ENCODE peak calls at places on chromosomes 6 and 20, in seven cellular contexts. One of them, this sample, is unnamed.

GRCh38 chr20:26163890-26164289 is 467.2 kb upstream of the ZNF337 start:
- DNase-seq in A549: peak; percentile 5
- DNase-seq in GM06990: no peak
- DNase-seq in tibial nerve: no peak
- DNase-seq in neural progenitor cell: no peak
- DNase-seq in RWPE1: peak; percentile 47
- DNase-seq in HFFc6: peak; percentile 80
- DNase-seq in this sample: no peak

GRCh38 chr6:106757267-106757666 is 127.9 kb downstream of the QRSL1 start:
- DNase-seq in A549: peak; percentile 20
- DNase-seq in GM06990: no peak
- DNase-seq in tibial nerve: no peak
- DNase-seq in neural progenitor cell: no peak
- DNase-seq in RWPE1: no peak
- DNase-seq in HFFc6: no peak
- DNase-seq in this sample: no peak

GRCh38 chr20:23362392-23363256 is 642 bp downstream of the GZF1 start:
- DNase-seq in A549: no peak
- DNase-seq in GM06990: no peak
- DNase-seq in tibial nerve: peak; percentile 21
- DNase-seq in neural progenitor cell: peak; percentile 73
- DNase-seq in RWPE1: no peak
- DNase-seq in HFFc6: peak; percentile 17
- DNase-seq in this sample: no peak

GRCh38 chr20:44997668-44998067 is 31.4 kb downstream of the STK4 start:
- DNase-seq in A549: no peak
- DNase-seq in GM06990: no peak
- DNase-seq in tibial nerve: no peak
- DNase-seq in neural progenitor cell: no peak
- DNase-seq in RWPE1: no peak
- DNase-seq in HFFc6: no peak
- DNase-seq in this sample: no peak

GRCh38 chr20:12928755-12929401 is 79.9 kb upstream of the SPTLC3 start:
- DNase-seq in A549: peak; percentile 28
- DNase-seq in GM06990: no peak
- DNase-seq in tibial nerve: no peak
- DNase-seq in neural progenitor cell: no peak
- DNase-seq in RWPE1: peak; percentile 44
- DNase-seq in HFFc6: peak; percentile 25
- DNase-seq in this sample: no peak

GRCh38 chr6:92690997-92691599 is 728.3 kb downstream of the EPHA7 start:
- DNase-seq in A549: no peak
- DNase-seq in GM06990: no peak
- DNase-seq in tibial nerve: no peak
- DNase-seq in neural progenitor cell: no peak
- DNase-seq in RWPE1: no peak
- DNase-seq in HFFc6: no peak
- DNase-seq in this sample: no peak

GRCh38 chr6:25675172-25675571 is 23.2 kb downstream of the SCGN start:
- DNase-seq in A549: no peak
- DNase-seq in GM06990: no peak
- DNase-seq in tibial nerve: no peak
- DNase-seq in neural progenitor cell: no peak
- DNase-seq in RWPE1: no peak
- DNase-seq in HFFc6: no peak
- DNase-seq in this sample: no peak

GRCh38 chr6:156269751-156270369 is 507.3 kb upstream of the ARID1B start:
- DNase-seq in A549: no peak
- DNase-seq in GM06990: no peak
- DNase-seq in tibial nerve: no peak
- DNase-seq in neural progenitor cell: no peak
- DNase-seq in RWPE1: no peak
- DNase-seq in HFFc6: no peak
- DNase-seq in this sample: no peak

GRCh38 chr6:148629197-148629909 is 117.5 kb upstream of the UST start:
- DNase-seq in A549: no peak
- DNase-seq in GM06990: no peak
- DNase-seq in tibial nerve: no peak
- DNase-seq in neural progenitor cell: no peak
- DNase-seq in RWPE1: no peak
- DNase-seq in HFFc6: peak; percentile 12
- DNase-seq in this sample: peak; percentile 28

GRCh38 chr6:138184230-138184629 is 22.5 kb downstream of the ARFGEF3 start:
- DNase-seq in A549: no peak
- DNase-seq in GM06990: no peak
- DNase-seq in tibial nerve: no peak
- DNase-seq in neural progenitor cell: no peak
- DNase-seq in RWPE1: no peak
- DNase-seq in HFFc6: no peak
- DNase-seq in this sample: no peak

GRCh38 chr20:53942121-53942816 is 128.1 kb downstream of the BCAS1 start:
- DNase-seq in A549: no peak
- DNase-seq in GM06990: peak; percentile 50
- DNase-seq in tibial nerve: no peak
- DNase-seq in neural progenitor cell: peak; percentile 73
- DNase-seq in RWPE1: no peak
- DNase-seq in HFFc6: no peak
- DNase-seq in this sample: peak; percentile 22

GRCh38 chr6:4844108-4844507 is 67.9 kb downstream of the CDYL start:
- DNase-seq in A549: no peak
- DNase-seq in GM06990: no peak
- DNase-seq in tibial nerve: no peak
- DNase-seq in neural progenitor cell: no peak
- DNase-seq in RWPE1: no peak
- DNase-seq in HFFc6: no peak
- DNase-seq in this sample: no peak

GRCh38 chr6:147986891-147987290 is 355.7 kb upstream of the SASH1 start:
- DNase-seq in A549: no peak
- DNase-seq in GM06990: no peak
- DNase-seq in tibial nerve: no peak
- DNase-seq in neural progenitor cell: no peak
- DNase-seq in RWPE1: no peak
- DNase-seq in HFFc6: no peak
- DNase-seq in this sample: no peak

GRCh38 chr6:10048370-10049297 is 366.2 kb downstream of the TFAP2A start:
- DNase-seq in A549: peak; percentile 80
- DNase-seq in GM06990: no peak
- DNase-seq in tibial nerve: no peak
- DNase-seq in neural progenitor cell: no peak
- DNase-seq in RWPE1: no peak
- DNase-seq in HFFc6: no peak
- DNase-seq in this sample: no peak

GRCh38 chr6:166381381-166381732 is 1.4 kb downstream of the MPC1 start:
- DNase-seq in A549: no peak
- DNase-seq in GM06990: no peak
- DNase-seq in tibial nerve: no peak
- DNase-seq in neural progenitor cell: no peak
- DNase-seq in RWPE1: no peak
- DNase-seq in HFFc6: no peak
- DNase-seq in this sample: no peak

GRCh38 chr6:77834591-77834996 is 181.8 kb downstream of the MEI4 start:
- DNase-seq in A549: no peak
- DNase-seq in GM06990: no peak
- DNase-seq in tibial nerve: no peak
- DNase-seq in neural progenitor cell: no peak
- DNase-seq in RWPE1: no peak
- DNase-seq in HFFc6: no peak
- DNase-seq in this sample: no peak

GRCh38 chr6:9766240-9766915 is 648.5 kb downstream of the TFAP2A start:
- DNase-seq in A549: peak; percentile 60
- DNase-seq in GM06990: peak; percentile 4
- DNase-seq in tibial nerve: no peak
- DNase-seq in neural progenitor cell: no peak
- DNase-seq in RWPE1: peak; percentile 80
- DNase-seq in HFFc6: peak; percentile 96
- DNase-seq in this sample: no peak

GRCh38 chr20:38098952-38099351 is 65.4 kb downstream of the RPRD1B start:
- DNase-seq in A549: no peak
- DNase-seq in GM06990: no peak
- DNase-seq in tibial nerve: no peak
- DNase-seq in neural progenitor cell: no peak
- DNase-seq in RWPE1: no peak
- DNase-seq in HFFc6: no peak
- DNase-seq in this sample: no peak

GRCh38 chr6:70779934-70780333 is 112.3 kb downstream of the SMAP1 start:
- DNase-seq in A549: no peak
- DNase-seq in GM06990: no peak
- DNase-seq in tibial nerve: no peak
- DNase-seq in neural progenitor cell: no peak
- DNase-seq in RWPE1: no peak
- DNase-seq in HFFc6: no peak
- DNase-seq in this sample: no peak

GRCh38 chr6:87122477-87122876 is 27.6 kb upstream of the CGA start:
- DNase-seq in A549: no peak
- DNase-seq in GM06990: no peak
- DNase-seq in tibial nerve: no peak
- DNase-seq in neural progenitor cell: no peak
- DNase-seq in RWPE1: no peak
- DNase-seq in HFFc6: no peak
- DNase-seq in this sample: no peak

GRCh38 chr20:49103647-49104364 is 57.7 kb downstream of the CSE1L start:
- DNase-seq in A549: no peak
- DNase-seq in GM06990: no peak
- DNase-seq in tibial nerve: no peak
- DNase-seq in neural progenitor cell: no peak
- DNase-seq in RWPE1: no peak
- DNase-seq in HFFc6: no peak
- DNase-seq in this sample: no peak
- TF ChIP-seq CTCF in A549: no peak
- TF ChIP-seq CTCF in GM06990: no peak
- TF ChIP-seq CTCF in tibial nerve: no peak
- TF ChIP-seq CTCF in neural progenitor cell: no peak
- TF ChIP-seq CTCF in RWPE1: no peak
- TF ChIP-seq CTCF in HFFc6: no peak
- TF ChIP-seq CTCF in this sample: no peak

DNA sequence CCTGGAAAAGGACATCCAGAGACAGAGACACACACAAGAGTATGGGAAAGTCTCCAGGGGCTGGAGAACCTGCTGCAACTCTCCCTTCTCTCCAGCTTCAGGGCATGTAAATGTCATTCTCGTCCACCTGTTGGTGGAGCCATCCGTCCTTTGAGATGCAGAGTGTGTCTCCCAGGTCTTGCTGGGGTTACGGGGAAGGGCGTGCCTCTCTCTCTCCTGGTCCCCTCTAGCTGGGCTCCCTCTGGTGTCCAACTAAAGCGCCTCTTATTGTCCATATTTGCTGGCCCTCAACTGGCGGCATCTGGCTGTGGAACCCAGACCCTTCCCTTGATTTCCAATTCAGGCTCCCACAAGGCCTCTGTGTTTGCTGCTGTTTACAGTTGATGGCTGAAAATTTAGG is 244.1 kb downstream of the BMP7 start:
- DNase-seq in A549: peak; percentile 34
- DNase-seq in GM06990: no peak
- DNase-seq in tibial nerve: no peak
- DNase-seq in neural progenitor cell: peak; percentile 59
- DNase-seq in RWPE1: no peak
- DNase-seq in HFFc6: no peak
- DNase-seq in this sample: no peak
- TF ChIP-seq CTCF in A549: peak; percentile 10
- TF ChIP-seq CTCF in GM06990: no peak
- TF ChIP-seq CTCF in tibial nerve: no peak
- TF ChIP-seq CTCF in neural progenitor cell: peak; percentile 45
- TF ChIP-seq CTCF in RWPE1: no peak
- TF ChIP-seq CTCF in HFFc6: no peak
- TF ChIP-seq CTCF in this sample: no peak

DNA sequence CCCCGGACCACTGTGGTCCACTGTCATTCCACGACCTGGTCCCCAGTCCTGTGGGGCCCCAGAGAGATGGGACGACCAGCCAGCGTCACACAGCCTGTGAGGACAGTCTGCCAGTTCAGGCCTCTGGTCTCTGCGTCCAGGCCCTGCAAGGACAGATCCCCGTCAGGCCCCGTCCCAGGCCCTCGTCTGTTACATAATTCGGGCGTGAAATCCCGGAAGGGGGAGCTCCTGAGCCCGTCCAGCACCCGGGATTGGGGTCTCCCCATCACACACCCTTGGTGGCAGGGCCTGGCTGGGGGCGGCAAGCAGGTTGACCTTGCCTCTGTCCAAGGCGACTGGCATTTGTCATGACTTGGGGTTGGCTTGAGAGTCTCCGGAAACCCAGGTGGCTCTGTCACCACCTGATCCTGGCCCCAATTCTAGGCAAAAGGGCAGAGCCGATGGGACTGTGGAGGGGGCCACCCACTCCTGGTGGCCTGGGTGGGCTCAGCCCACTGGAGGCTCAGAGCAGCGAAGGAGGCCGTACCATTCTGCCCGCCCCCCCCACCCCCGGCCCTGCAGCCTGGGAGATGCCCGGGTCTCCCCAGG is 73.8 kb upstream of the GATA5 start:
- DNase-seq in A549: no peak
- DNase-seq in GM06990: no peak
- DNase-seq in tibial nerve: no peak
- DNase-seq in neural progenitor cell: peak; percentile 32
- DNase-seq in RWPE1: no peak
- DNase-seq in HFFc6: no peak
- DNase-seq in this sample: no peak
- TF ChIP-seq CTCF in A549: peak; percentile 45
- TF ChIP-seq CTCF in GM06990: peak; percentile 23
- TF ChIP-seq CTCF in tibial nerve: no peak
- TF ChIP-seq CTCF in neural progenitor cell: peak; percentile 29
- TF ChIP-seq CTCF in RWPE1: no peak
- TF ChIP-seq CTCF in HFFc6: no peak
- TF ChIP-seq CTCF in this sample: no peak

GRCh38 chr6:16752206-16752867 is 8.9 kb downstream of the ATXN1 start:
- DNase-seq in A549: peak; percentile 75
- DNase-seq in GM06990: no peak
- DNase-seq in tibial nerve: no peak
- DNase-seq in neural progenitor cell: no peak
- DNase-seq in RWPE1: peak; percentile 71
- DNase-seq in HFFc6: peak; percentile 85
- DNase-seq in this sample: no peak

GRCh38 chr6:16756660-16757270 is 4.5 kb downstream of the ATXN1 start:
- DNase-seq in A549: no peak
- DNase-seq in GM06990: no peak
- DNase-seq in tibial nerve: no peak
- DNase-seq in neural progenitor cell: no peak
- DNase-seq in RWPE1: no peak
- DNase-seq in HFFc6: no peak
- DNase-seq in this sample: no peak

GRCh38 chr6:16754864-16755263 is 6.4 kb downstream of the ATXN1 start:
- DNase-seq in A549: peak; percentile 60
- DNase-seq in GM06990: no peak
- DNase-seq in tibial nerve: no peak
- DNase-seq in neural progenitor cell: no peak
- DNase-seq in RWPE1: no peak
- DNase-seq in HFFc6: no peak
- DNase-seq in this sample: no peak

GRCh38 chr6:16755544-16755943 is 5.7 kb downstream of the ATXN1 start:
- DNase-seq in A549: no peak
- DNase-seq in GM06990: no peak
- DNase-seq in tibial nerve: no peak
- DNase-seq in neural progenitor cell: no peak
- DNase-seq in RWPE1: no peak
- DNase-seq in HFFc6: no peak
- DNase-seq in this sample: no peak

DNA sequence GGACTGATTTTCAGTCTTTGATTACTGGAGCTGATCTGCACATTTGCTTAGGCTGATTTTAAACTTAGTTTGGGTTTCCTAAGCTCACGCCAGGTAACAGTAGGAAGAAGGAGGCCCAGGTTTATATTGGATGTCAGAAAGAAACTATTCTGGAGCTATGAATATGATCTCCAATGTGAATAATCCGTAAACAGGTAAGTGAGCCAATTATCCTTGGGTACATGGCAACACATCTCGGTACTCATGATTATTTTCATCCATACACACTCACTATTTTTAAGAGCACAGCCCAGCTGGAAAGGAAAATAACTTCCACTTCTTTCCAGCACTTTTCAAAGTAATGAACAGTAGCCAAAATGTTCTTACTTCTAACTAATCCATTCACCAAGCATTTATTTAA is 7.0 kb downstream of the ATXN1 start:
- DNase-seq in A549: no peak
- DNase-seq in GM06990: no peak
- DNase-seq in tibial nerve: no peak
- DNase-seq in neural progenitor cell: no peak
- DNase-seq in RWPE1: no peak
- DNase-seq in HFFc6: no peak
- DNase-seq in this sample: no peak
- TF ChIP-seq CTCF in A549: no peak
- TF ChIP-seq CTCF in GM06990: no peak
- TF ChIP-seq CTCF in tibial nerve: no peak
- TF ChIP-seq CTCF in neural progenitor cell: no peak
- TF ChIP-seq CTCF in RWPE1: no peak
- TF ChIP-seq CTCF in HFFc6: no peak
- TF ChIP-seq CTCF in this sample: no peak

This sample was measured in GM10248.